ENCODE peak calls at places on chromosome 6, in six cellular contexts. One of them, this sample, is unnamed.

GRCh38 chr6:160010067-160010466 is 41.2 kb downstream of the IGF2R start:
- DNase-seq in cardiac muscle cell: no peak
- DNase-seq in prostate gland: no peak
- DNase-seq in NCI-H1694: no peak
- DNase-seq in activated T-cell treated with anti-CD3 and anti-CD28 coated beads, Interleukin-2, amount 50 U/mL, for 48 hours: no peak
- DNase-seq in neural crest cell: no peak
- DNase-seq in this sample: no peak

GRCh38 chr6:89948876-89949275 is 54.6 kb downstream of the GJA10 start:
- DNase-seq in neural crest cell: no peak
- DNase-seq in prostate gland: no peak
- DNase-seq in NCI-H1694: no peak
- DNase-seq in cardiac muscle cell: no peak
- DNase-seq in activated T-cell treated with anti-CD3 and anti-CD28 coated beads, Interleukin-2, amount 50 U/mL, for 48 hours: peak
- DNase-seq in this sample: no peak

GRCh38 chr6:75808507-75808906 is 59.5 kb downstream of the MYO6 start:
- DNase-seq in NCI-H1694: no peak
- DNase-seq in prostate gland: no peak
- DNase-seq in activated T-cell treated with anti-CD3 and anti-CD28 coated beads, Interleukin-2, amount 50 U/mL, for 48 hours: no peak
- DNase-seq in cardiac muscle cell: no peak
- DNase-seq in neural crest cell: no peak
- DNase-seq in this sample: no peak

GRCh38 chr6:3617192-3617631 is 134.3 kb downstream of the PXDC1 start:
- DNase-seq in neural crest cell: no peak
- DNase-seq in NCI-H1694: no peak
- DNase-seq in cardiac muscle cell: no peak
- DNase-seq in activated T-cell treated with anti-CD3 and anti-CD28 coated beads, Interleukin-2, amount 50 U/mL, for 48 hours: no peak
- DNase-seq in prostate gland: no peak
- DNase-seq in this sample: no peak

GRCh38 chr6:21392177-21392576 is 201.4 kb upstream of the SOX4 start:
- DNase-seq in activated T-cell treated with anti-CD3 and anti-CD28 coated beads, Interleukin-2, amount 50 U/mL, for 48 hours: no peak
- DNase-seq in prostate gland: no peak
- DNase-seq in cardiac muscle cell: no peak
- DNase-seq in NCI-H1694: no peak
- DNase-seq in neural crest cell: no peak
- DNase-seq in this sample: no peak

GRCh38 chr6:132733288-132733687 is 19.4 kb upstream of the VNN1 start:
- DNase-seq in activated T-cell treated with anti-CD3 and anti-CD28 coated beads, Interleukin-2, amount 50 U/mL, for 48 hours: no peak
- DNase-seq in NCI-H1694: no peak
- DNase-seq in cardiac muscle cell: no peak
- DNase-seq in neural crest cell: no peak
- DNase-seq in prostate gland: no peak
- DNase-seq in this sample: no peak

GRCh38 chr6:42845327-42845694 is 34.1 kb upstream of the RPL7L1 start:
- DNase-seq in activated T-cell treated with anti-CD3 and anti-CD28 coated beads, Interleukin-2, amount 50 U/mL, for 48 hours: no peak
- DNase-seq in neural crest cell: no peak
- DNase-seq in NCI-H1694: no peak
- DNase-seq in prostate gland: no peak
- DNase-seq in cardiac muscle cell: no peak
- DNase-seq in this sample: no peak

GRCh38 chr6:104580452-104580851 is 279.3 kb downstream of the HACE1 start:
- DNase-seq in neural crest cell: no peak
- DNase-seq in cardiac muscle cell: no peak
- DNase-seq in activated T-cell treated with anti-CD3 and anti-CD28 coated beads, Interleukin-2, amount 50 U/mL, for 48 hours: no peak
- DNase-seq in prostate gland: no peak
- DNase-seq in NCI-H1694: no peak
- DNase-seq in this sample: no peak

GRCh38 chr6:166556871-166557322 is 29.6 kb downstream of the RAMACL start:
- DNase-seq in neural crest cell: no peak
- DNase-seq in prostate gland: peak
- DNase-seq in activated T-cell treated with anti-CD3 and anti-CD28 coated beads, Interleukin-2, amount 50 U/mL, for 48 hours: peak
- DNase-seq in NCI-H1694: no peak
- DNase-seq in cardiac muscle cell: no peak
- DNase-seq in this sample: no peak

GRCh38 chr6:48747471-48747870 is 636.5 kb upstream of the PTCHD4 start:
- DNase-seq in NCI-H1694: no peak
- DNase-seq in activated T-cell treated with anti-CD3 and anti-CD28 coated beads, Interleukin-2, amount 50 U/mL, for 48 hours: no peak
- DNase-seq in neural crest cell: no peak
- DNase-seq in cardiac muscle cell: no peak
- DNase-seq in prostate gland: no peak
- DNase-seq in this sample: no peak

GRCh38 chr6:25122001-25122400 is 157.2 kb upstream of the CARMIL1 start:
- DNase-seq in prostate gland: no peak
- DNase-seq in neural crest cell: no peak
- DNase-seq in NCI-H1694: no peak
- DNase-seq in cardiac muscle cell: no peak
- DNase-seq in activated T-cell treated with anti-CD3 and anti-CD28 coated beads, Interleukin-2, amount 50 U/mL, for 48 hours: no peak
- DNase-seq in this sample: no peak

GRCh38 chr6:2877057-2877882 is 25.8 kb downstream of the SERPINB9 start:
- DNase-seq in cardiac muscle cell: no peak
- DNase-seq in neural crest cell: no peak
- DNase-seq in prostate gland: no peak
- DNase-seq in activated T-cell treated with anti-CD3 and anti-CD28 coated beads, Interleukin-2, amount 50 U/mL, for 48 hours: peak
- DNase-seq in NCI-H1694: no peak
- DNase-seq in this sample: no peak

GRCh38 chr6:140970485-140970884 is 1162.2 kb upstream of the GJE1 start:
- DNase-seq in cardiac muscle cell: no peak
- DNase-seq in neural crest cell: no peak
- DNase-seq in prostate gland: no peak
- DNase-seq in activated T-cell treated with anti-CD3 and anti-CD28 coated beads, Interleukin-2, amount 50 U/mL, for 48 hours: no peak
- DNase-seq in NCI-H1694: no peak
- DNase-seq in this sample: no peak

GRCh38 chr6:134826889-134827737 is 122.8 kb downstream of the ALDH8A1 start:
- DNase-seq in neural crest cell: no peak
- DNase-seq in cardiac muscle cell: no peak
- DNase-seq in prostate gland: peak
- DNase-seq in activated T-cell treated with anti-CD3 and anti-CD28 coated beads, Interleukin-2, amount 50 U/mL, for 48 hours: no peak
- DNase-seq in NCI-H1694: no peak
- DNase-seq in this sample: no peak

GRCh38 chr6:26336355-26337198 is 28.4 kb upstream of the BTN3A2 start:
- DNase-seq in activated T-cell treated with anti-CD3 and anti-CD28 coated beads, Interleukin-2, amount 50 U/mL, for 48 hours: no peak
- DNase-seq in cardiac muscle cell: no peak
- DNase-seq in NCI-H1694: no peak
- DNase-seq in neural crest cell: no peak
- DNase-seq in prostate gland: no peak
- DNase-seq in this sample: no peak

GRCh38 chr6:9398794-9399373 is 963.5 kb upstream of the SLC35B3 start:
- DNase-seq in activated T-cell treated with anti-CD3 and anti-CD28 coated beads, Interleukin-2, amount 50 U/mL, for 48 hours: no peak
- DNase-seq in neural crest cell: no peak
- DNase-seq in NCI-H1694: no peak
- DNase-seq in prostate gland: peak
- DNase-seq in cardiac muscle cell: no peak
- DNase-seq in this sample: no peak

GRCh38 chr6:4698901-4699659 is 77.1 kb upstream of the CDYL start:
- DNase-seq in cardiac muscle cell: no peak
- DNase-seq in activated T-cell treated with anti-CD3 and anti-CD28 coated beads, Interleukin-2, amount 50 U/mL, for 48 hours: no peak
- DNase-seq in prostate gland: no peak
- DNase-seq in NCI-H1694: no peak
- DNase-seq in neural crest cell: no peak
- DNase-seq in this sample: no peak

GRCh38 chr6:107418118-107418517 is 41.2 kb downstream of the PDSS2 start:
- DNase-seq in activated T-cell treated with anti-CD3 and anti-CD28 coated beads, Interleukin-2, amount 50 U/mL, for 48 hours: no peak
- DNase-seq in NCI-H1694: no peak
- DNase-seq in neural crest cell: no peak
- DNase-seq in cardiac muscle cell: no peak
- DNase-seq in prostate gland: no peak
- DNase-seq in this sample: no peak

GRCh38 chr6:100115702-100116101 is 121.7 kb upstream of the MCHR2 start:
- DNase-seq in NCI-H1694: no peak
- DNase-seq in cardiac muscle cell: no peak
- DNase-seq in activated T-cell treated with anti-CD3 and anti-CD28 coated beads, Interleukin-2, amount 50 U/mL, for 48 hours: no peak
- DNase-seq in prostate gland: no peak
- DNase-seq in neural crest cell: no peak
- DNase-seq in this sample: no peak

GRCh38 chr6:149925253-149925973 is 2.5 kb upstream of the RAET1G start:
- DNase-seq in NCI-H1694: no peak
- DNase-seq in activated T-cell treated with anti-CD3 and anti-CD28 coated beads, Interleukin-2, amount 50 U/mL, for 48 hours: peak
- DNase-seq in prostate gland: no peak
- DNase-seq in neural crest cell: no peak
- DNase-seq in cardiac muscle cell: no peak
- DNase-seq in this sample: no peak

GRCh38 chr6:111555041-111555440 is 50.6 kb downstream of the TRAF3IP2 start:
- DNase-seq in NCI-H1694: no peak
- DNase-seq in neural crest cell: no peak
- DNase-seq in cardiac muscle cell: no peak
- DNase-seq in prostate gland: no peak
- DNase-seq in activated T-cell treated with anti-CD3 and anti-CD28 coated beads, Interleukin-2, amount 50 U/mL, for 48 hours: no peak
- DNase-seq in this sample: no peak

GRCh38 chr6:42230320-42231034 is 12.8 kb upstream of the MRPS10 start:
- DNase-seq in cardiac muscle cell: no peak
- DNase-seq in neural crest cell: no peak
- DNase-seq in prostate gland: no peak
- DNase-seq in NCI-H1694: no peak
- DNase-seq in activated T-cell treated with anti-CD3 and anti-CD28 coated beads, Interleukin-2, amount 50 U/mL, for 48 hours: no peak
- DNase-seq in this sample: no peak

This sample was measured in GM12891.